ENCODE peak calls at places on chromosomes 11 and 22, in six cellular contexts. One of them, this sample, is unnamed. For H3K27me3, the result is how much of the 10 kb centered on the place peaks cover.

GRCh38 chr11:57562596-57562995 is 4.9 kb downstream of the UBE2L6 start:
- DNase-seq in breast epithelium: no peak
- DNase-seq in endothelial cell of umbilical vein: no peak
- DNase-seq in fibroblast of lung: no peak
- DNase-seq in heart right ventricle: no peak
- DNase-seq in Peyer's patch: no peak
- DNase-seq in this sample: no peak

GRCh38 chr22:26918236-26918635 is 260.8 kb downstream of the MIAT start:
- DNase-seq in breast epithelium: no peak
- DNase-seq in endothelial cell of umbilical vein: no peak
- DNase-seq in fibroblast of lung: no peak
- DNase-seq in heart right ventricle: no peak
- DNase-seq in Peyer's patch: no peak
- DNase-seq in this sample: no peak

GRCh38 chr22:28141614-28142013 is 222.6 kb upstream of the PITPNB start:
- DNase-seq in breast epithelium: no peak
- DNase-seq in endothelial cell of umbilical vein: no peak
- DNase-seq in fibroblast of lung: peak
- DNase-seq in heart right ventricle: no peak
- DNase-seq in Peyer's patch: no peak
- DNase-seq in this sample: no peak

GRCh38 chr11:61923166-61924015 is 6.0 kb upstream of the RAB3IL1 start:
- DNase-seq in breast epithelium: no peak
- DNase-seq in endothelial cell of umbilical vein: no peak
- DNase-seq in fibroblast of lung: peak
- DNase-seq in heart right ventricle: peak
- DNase-seq in Peyer's patch: peak
- DNase-seq in this sample: no peak

GRCh38 chr11:32341676-32342613 is 93.4 kb downstream of the WT1 start:
- DNase-seq in breast epithelium: no peak
- DNase-seq in endothelial cell of umbilical vein: no peak
- DNase-seq in fibroblast of lung: peak
- DNase-seq in heart right ventricle: no peak
- DNase-seq in Peyer's patch: no peak
- DNase-seq in this sample: no peak

GRCh38 chr11:102117472-102118113 is 7.3 kb downstream of the YAP1 start:
- DNase-seq in breast epithelium: no peak
- DNase-seq in endothelial cell of umbilical vein: peak
- DNase-seq in fibroblast of lung: no peak
- DNase-seq in heart right ventricle: no peak
- DNase-seq in Peyer's patch: no peak
- DNase-seq in this sample: no peak

GRCh38 chr22:35589071-35589735 is 27.9 kb downstream of the MB start:
- DNase-seq in breast epithelium: no peak
- DNase-seq in endothelial cell of umbilical vein: no peak
- DNase-seq in fibroblast of lung: peak
- DNase-seq in heart right ventricle: no peak
- DNase-seq in Peyer's patch: no peak
- DNase-seq in this sample: no peak

GRCh38 chr22:31800065-31800464 is 46.2 kb downstream of the DEPDC5 start:
- DNase-seq in breast epithelium: no peak
- DNase-seq in endothelial cell of umbilical vein: no peak
- DNase-seq in fibroblast of lung: peak
- DNase-seq in heart right ventricle: no peak
- DNase-seq in Peyer's patch: no peak
- DNase-seq in this sample: no peak

GRCh38 chr11:87081358-87081757 is 43.6 kb downstream of the TMEM135 start:
- DNase-seq in breast epithelium: no peak
- DNase-seq in endothelial cell of umbilical vein: no peak
- DNase-seq in fibroblast of lung: no peak
- DNase-seq in heart right ventricle: no peak
- DNase-seq in Peyer's patch: no peak
- DNase-seq in this sample: no peak

GRCh38 chr11:8834379-8834778 is 76.6 kb upstream of the AKIP1 start:
- DNase-seq in breast epithelium: no peak
- DNase-seq in endothelial cell of umbilical vein: peak
- DNase-seq in fibroblast of lung: no peak
- DNase-seq in heart right ventricle: no peak
- DNase-seq in Peyer's patch: no peak
- DNase-seq in this sample: no peak

GRCh38 chr11:111376453-111376871 is 2.6 kb downstream of the POU2AF1 start:
- DNase-seq in breast epithelium: no peak
- DNase-seq in endothelial cell of umbilical vein: no peak
- DNase-seq in fibroblast of lung: no peak
- DNase-seq in heart right ventricle: no peak
- DNase-seq in Peyer's patch: no peak
- DNase-seq in this sample: no peak

GRCh38 chr22:49929553-49929979 is 11.1 kb downstream of the CRELD2 start:
- DNase-seq in breast epithelium: no peak
- DNase-seq in endothelial cell of umbilical vein: no peak
- DNase-seq in fibroblast of lung: no peak
- DNase-seq in heart right ventricle: peak
- DNase-seq in Peyer's patch: peak
- DNase-seq in this sample: peak

GRCh38 chr11:119935341-119935925 is 202.5 kb downstream of the TRIM29 start:
- DNase-seq in breast epithelium: no peak
- DNase-seq in endothelial cell of umbilical vein: no peak
- DNase-seq in fibroblast of lung: no peak
- DNase-seq in heart right ventricle: no peak
- DNase-seq in Peyer's patch: no peak
- DNase-seq in this sample: peak

GRCh38 chr11:120835601-120836228 is 188.2 kb upstream of the TBCEL start:
- DNase-seq in breast epithelium: no peak
- DNase-seq in endothelial cell of umbilical vein: no peak
- DNase-seq in fibroblast of lung: no peak
- DNase-seq in heart right ventricle: no peak
- DNase-seq in Peyer's patch: no peak
- DNase-seq in this sample: no peak

GRCh38 chr22:45240810-45241631 is at the start of gene KIAA0930:
- DNase-seq in breast epithelium: peak
- DNase-seq in endothelial cell of umbilical vein: peak
- DNase-seq in fibroblast of lung: peak
- DNase-seq in heart right ventricle: peak
- DNase-seq in Peyer's patch: peak
- DNase-seq in this sample: peak

GRCh38 chr22:36386351-36386899 is 1.3 kb downstream of the MYH9 start:
- DNase-seq in breast epithelium: no peak
- DNase-seq in endothelial cell of umbilical vein: peak
- DNase-seq in fibroblast of lung: no peak
- DNase-seq in heart right ventricle: peak
- DNase-seq in Peyer's patch: peak
- DNase-seq in this sample: peak

GRCh38 chr11:9260182-9261146 is 4.7 kb downstream of the DENND5A start:
- DNase-seq in breast epithelium: no peak
- DNase-seq in endothelial cell of umbilical vein: no peak
- DNase-seq in fibroblast of lung: no peak
- DNase-seq in heart right ventricle: no peak
- DNase-seq in Peyer's patch: peak
- DNase-seq in this sample: no peak

GRCh38 chr22:27377901-27378300 is 423.7 kb downstream of the MN1 start:
- DNase-seq in breast epithelium: no peak
- DNase-seq in endothelial cell of umbilical vein: no peak
- DNase-seq in fibroblast of lung: no peak
- DNase-seq in heart right ventricle: no peak
- DNase-seq in Peyer's patch: no peak
- DNase-seq in this sample: no peak

GRCh38 chr22:37126882-37127281 is 17.4 kb upstream of the TMPRSS6 start:
- DNase-seq in breast epithelium: no peak
- DNase-seq in endothelial cell of umbilical vein: no peak
- DNase-seq in fibroblast of lung: no peak
- DNase-seq in heart right ventricle: no peak
- DNase-seq in Peyer's patch: no peak
- DNase-seq in this sample: no peak

GRCh38 chr11:120086651-120087050 is 51.3 kb downstream of the TRIM29 start:
- DNase-seq in breast epithelium: no peak
- DNase-seq in endothelial cell of umbilical vein: no peak
- DNase-seq in fibroblast of lung: no peak
- DNase-seq in heart right ventricle: no peak
- DNase-seq in Peyer's patch: no peak
- DNase-seq in this sample: peak

GRCh38 chr22:31326877-31327276 is 19.3 kb downstream of the PATZ1 start:
- DNase-seq in breast epithelium: no peak
- DNase-seq in endothelial cell of umbilical vein: no peak
- DNase-seq in fibroblast of lung: no peak
- DNase-seq in heart right ventricle: no peak
- DNase-seq in Peyer's patch: no peak
- DNase-seq in this sample: no peak

GRCh38 chr11:120929664-120930154 is 94.2 kb upstream of the TBCEL start:
- DNase-seq in breast epithelium: no peak
- DNase-seq in endothelial cell of umbilical vein: peak
- DNase-seq in fibroblast of lung: peak
- DNase-seq in heart right ventricle: no peak
- DNase-seq in Peyer's patch: peak
- DNase-seq in this sample: no peak

GRCh38 chr22:26599505-26599904 is 9.6 kb upstream of the TPST2 start:
- DNase-seq in breast epithelium: no peak
- DNase-seq in endothelial cell of umbilical vein: no peak
- DNase-seq in fibroblast of lung: no peak
- DNase-seq in heart right ventricle: no peak
- DNase-seq in Peyer's patch: no peak
- DNase-seq in this sample: no peak

GRCh38 chr11:12784987-12785386 is 110.8 kb downstream of the TEAD1 start:
- DNase-seq in breast epithelium: no peak
- DNase-seq in endothelial cell of umbilical vein: no peak
- DNase-seq in fibroblast of lung: no peak
- DNase-seq in heart right ventricle: peak
- DNase-seq in Peyer's patch: no peak
- DNase-seq in this sample: no peak

GRCh38 chr11:67302571-67303131 is 679 bp upstream of the SSH3 start:
- DNase-seq in breast epithelium: peak
- DNase-seq in endothelial cell of umbilical vein: no peak
- DNase-seq in fibroblast of lung: peak
- DNase-seq in heart right ventricle: peak
- DNase-seq in Peyer's patch: peak
- DNase-seq in this sample: peak

DNA sequence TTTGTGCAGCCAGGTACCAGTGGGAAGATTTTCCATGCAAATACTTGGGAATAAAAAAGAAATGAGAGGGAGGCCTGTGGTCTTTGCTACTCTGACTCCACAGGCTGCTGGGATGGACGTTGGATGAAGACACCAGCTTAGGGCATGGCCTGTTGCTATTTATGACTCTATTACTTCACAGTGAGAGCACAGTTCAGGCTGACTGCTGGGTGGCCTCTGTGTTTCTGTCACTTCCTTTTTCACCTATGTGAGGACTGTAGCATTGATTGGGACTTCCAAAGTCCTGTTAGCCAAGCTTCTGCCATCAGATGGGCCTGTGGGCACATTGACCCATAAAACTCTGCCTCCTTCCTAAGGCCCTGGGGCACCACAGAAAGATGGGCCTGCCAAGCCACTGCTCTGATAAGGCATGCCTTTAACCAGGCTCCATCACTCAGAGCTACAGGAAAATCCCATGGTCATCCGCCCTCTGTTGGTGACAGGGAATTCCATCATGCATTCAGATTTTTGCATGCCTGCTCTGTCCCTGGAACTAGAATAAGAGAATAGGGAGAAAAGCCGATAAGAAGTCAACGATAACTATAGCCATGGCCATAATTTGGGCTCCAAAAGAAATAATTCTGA is 64.6 kb downstream of the KCNJ1 start:
- DNase-seq in breast epithelium: no peak
- DNase-seq in endothelial cell of umbilical vein: peak
- DNase-seq in fibroblast of lung: peak
- DNase-seq in heart right ventricle: no peak
- DNase-seq in Peyer's patch: no peak
- DNase-seq in this sample: no peak
- TF ChIP-seq CTCF in breast epithelium: no peak
- TF ChIP-seq CTCF in endothelial cell of umbilical vein: peak
- TF ChIP-seq CTCF in fibroblast of lung: peak
- TF ChIP-seq CTCF in heart right ventricle: peak
- TF ChIP-seq CTCF in Peyer's patch: no peak
- TF ChIP-seq CTCF in this sample: peak

GRCh38 chr11:78042858-78043257 is 19.8 kb upstream of the KCTD14 start:
- DNase-seq in breast epithelium: no peak
- DNase-seq in endothelial cell of umbilical vein: no peak
- DNase-seq in fibroblast of lung: no peak
- DNase-seq in heart right ventricle: no peak
- DNase-seq in Peyer's patch: no peak
- DNase-seq in this sample: no peak
- H3K27ac ChIP-seq in breast epithelium: no peak
- H3K27ac ChIP-seq in endothelial cell of umbilical vein: no peak
- H3K27ac ChIP-seq in fibroblast of lung: no peak
- H3K27ac ChIP-seq in heart right ventricle: no peak
- H3K27ac ChIP-seq in Peyer's patch: no peak
- H3K27ac ChIP-seq in this sample: no peak

DNA sequence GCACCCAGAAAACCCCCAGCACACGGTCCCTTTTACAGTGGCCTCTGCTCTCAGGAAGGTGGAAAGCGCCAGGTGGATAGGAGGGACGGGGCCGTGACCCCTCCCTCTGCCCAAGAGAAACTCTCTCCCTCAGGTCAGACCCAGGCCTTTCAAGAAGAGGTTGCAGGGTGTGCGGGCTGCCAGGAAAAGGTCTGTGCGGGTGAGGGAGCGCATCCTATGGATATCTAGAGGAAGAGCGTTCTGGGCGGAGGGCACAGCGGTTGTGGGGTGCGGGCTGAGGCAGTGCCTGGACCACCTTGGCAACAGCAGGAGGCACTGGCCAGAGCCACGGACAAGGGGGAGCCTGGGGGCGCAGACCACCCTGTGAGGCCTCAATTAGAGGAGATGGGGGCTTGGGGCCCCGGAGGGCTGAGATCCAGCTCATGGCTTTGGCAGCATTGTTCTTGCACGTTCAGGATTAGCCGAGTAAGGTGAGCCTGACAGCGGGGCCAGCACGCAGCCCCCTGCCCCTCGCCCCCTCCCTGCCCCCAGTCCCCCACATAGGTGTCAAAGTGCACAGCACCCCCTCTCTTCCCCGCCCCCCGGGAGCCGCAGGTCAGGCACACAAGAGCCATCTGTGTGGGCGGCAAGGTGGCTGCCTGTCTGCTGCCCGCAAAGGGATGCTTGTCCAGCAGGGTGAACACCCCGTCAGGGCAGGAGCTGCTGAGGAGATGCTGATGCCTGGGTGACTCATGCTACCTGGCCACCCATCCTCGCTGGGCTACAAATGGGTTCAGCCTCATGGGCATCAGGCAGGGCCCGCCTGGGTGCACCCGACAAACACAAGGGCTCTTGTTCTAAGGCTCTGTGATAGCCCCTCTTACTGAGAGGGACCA is 92.8 kb upstream of the KCNQ1OT1 start:
- DNase-seq in breast epithelium: peak
- DNase-seq in endothelial cell of umbilical vein: no peak
- DNase-seq in fibroblast of lung: no peak
- DNase-seq in heart right ventricle: peak
- DNase-seq in Peyer's patch: peak
- DNase-seq in this sample: peak
- H3K27me3 ChIP-seq in breast epithelium: under half
- H3K27me3 ChIP-seq in endothelial cell of umbilical vein: under half
- H3K27me3 ChIP-seq in fibroblast of lung: under half
- H3K27me3 ChIP-seq in heart right ventricle: under half
- H3K27me3 ChIP-seq in Peyer's patch: under half
- H3K27me3 ChIP-seq in this sample: under half

DNA sequence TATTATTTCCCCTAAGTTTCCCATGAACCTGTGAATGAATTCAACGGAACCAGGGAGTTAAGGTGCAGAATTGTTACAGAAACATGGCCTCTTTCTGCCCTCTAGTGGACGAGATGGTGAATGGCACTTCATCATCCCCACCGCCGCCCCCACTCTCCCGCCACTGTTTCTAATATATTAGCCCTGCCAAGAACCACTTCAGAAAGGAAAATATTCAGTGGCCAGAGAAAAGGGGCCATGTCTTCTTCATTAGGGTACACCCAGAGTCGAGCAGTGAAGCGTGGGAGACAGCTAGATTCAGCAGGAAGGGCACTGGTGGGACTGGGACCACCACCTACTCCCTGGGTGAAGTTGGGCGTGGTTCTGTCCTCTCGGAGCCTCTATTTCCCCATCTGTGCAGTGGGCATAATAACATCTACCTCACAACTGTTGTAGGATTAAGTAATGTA is 46.4 kb upstream of the SYT13 start:
- DNase-seq in breast epithelium: no peak
- DNase-seq in endothelial cell of umbilical vein: no peak
- DNase-seq in fibroblast of lung: peak
- DNase-seq in heart right ventricle: no peak
- DNase-seq in Peyer's patch: peak
- DNase-seq in this sample: no peak
- TF ChIP-seq CTCF in breast epithelium: peak
- TF ChIP-seq CTCF in endothelial cell of umbilical vein: peak
- TF ChIP-seq CTCF in fibroblast of lung: peak
- TF ChIP-seq CTCF in heart right ventricle: peak
- TF ChIP-seq CTCF in Peyer's patch: peak
- TF ChIP-seq CTCF in this sample: peak

This sample was measured in upper lobe of right lung.